ENCODE peak calls at places on chromosomes 12 and 14, in five cellular contexts. P is lower lobe of right lung, C is tibial artery, S is A549, H is ascending aorta. K is an unnamed sample. For H3K4me1, the result is how much of the 10 kb centered on the place peaks cover.

GRCh38 chr12:116196226-116196625 is 81.3 kb downstream of the MED13L start:
- DNase-seq in P (no peak), S (no peak), C (no peak), H (no peak), K (no peak)

GRCh38 chr12:49910331-49911212 is 6.9 kb upstream of the FAIM2 start:
- DNase-seq in H (no peak), C (no peak), P (peak), S (no peak), K (no peak)

GRCh38 chr14:51473808-51474207 is 177.9 kb upstream of the FRMD6 start:
- DNase-seq in H (no peak), C (no peak), S (no peak), P (no peak), K (no peak)

GRCh38 chr12:56758728-56759269 is 4.3 kb upstream of the HSD17B6 start:
- DNase-seq in H (no peak), C (no peak), S (no peak), P (no peak), K (no peak)

GRCh38 chr12:51833446-51834227 is 14.9 kb downstream of the FIGNL2 start:
- DNase-seq in S (no peak), P (no peak), C (no peak), H (no peak), K (no peak)

GRCh38 chr14:50001146-50001998 is 108.5 kb downstream of the ARF6 start:
- DNase-seq in H (peak), P (peak), C (peak), S (peak), K (peak)

GRCh38 chr14:65937079-65937803 is 524.7 kb downstream of the FUT8 start:
- DNase-seq in S (no peak), H (no peak), P (no peak), C (no peak), K (no peak)

GRCh38 chr12:72288436-72288835 is 16.3 kb downstream of the TRHDE start:
- DNase-seq in C (no peak), P (no peak), S (no peak), H (no peak), K (no peak)

GRCh38 chr12:58977476-58977875 is 57.2 kb upstream of the LRIG3 start:
- DNase-seq in H (no peak), C (no peak), P (no peak), S (no peak), K (no peak)

GRCh38 chr12:52029686-52030085 is 21.6 kb upstream of the NR4A1 start:
- DNase-seq in S (peak), P (peak), C (no peak), H (no peak), K (no peak)

GRCh38 chr14:71324767-71325272 is 417.6 kb downstream of the PCNX1 start:
- DNase-seq in P (no peak), S (no peak), H (no peak), C (no peak), K (no peak)

GRCh38 chr14:90599339-90599738 is 202.5 kb downstream of the CALM1 start:
- DNase-seq in S (no peak), P (no peak), H (no peak), C (no peak), K (no peak)

GRCh38 chr12:4273651-4274395 is at the start of gene CCND2:
- DNase-seq in H (peak), S (peak), P (peak), C (peak), K (peak)

GRCh38 chr14:81837304-81837703 is 303.7 kb upstream of the SEL1L start:
- DNase-seq in S (no peak), P (no peak), H (no peak), C (no peak), K (no peak)

GRCh38 chr14:63949696-63950095 is 96.9 kb downstream of the SYNE2 start:
- DNase-seq in S (no peak), H (no peak), P (no peak), C (no peak), K (no peak)

GRCh38 chr12:62933871-62934798 is 815 bp downstream of the PPM1H start:
- DNase-seq in P (peak), S (peak), H (no peak), C (peak), K (peak)

GRCh38 chr12:30752255-30752654 is 2.5 kb downstream of the CAPRIN2 start:
- DNase-seq in H (no peak), S (no peak), P (no peak), C (no peak), K (no peak)

GRCh38 chr12:40107098-40107802 is 1.4 kb upstream of the SLC2A13 start:
- DNase-seq in C (peak), H (peak), P (peak), S (peak), K (peak)

GRCh38 chr12:40105515-40106201 is at the start of gene SLC2A13:
- DNase-seq in H (no peak), P (peak), C (peak), S (peak), K (peak)

GRCh38 chr12:40106202-40106533 is 287 bp upstream of the SLC2A13 start:
- DNase-seq in P (no peak), C (no peak), S (no peak), H (no peak), K (no peak)

GRCh38 chr12:40106655-40107054 is 774 bp upstream of the SLC2A13 start:
- DNase-seq in C (no peak), H (no peak), P (no peak), S (no peak), K (no peak)

GRCh38 chr12:40107803-40108620 is 2.1 kb upstream of the SLC2A13 start:
- DNase-seq in H (no peak), C (no peak), P (peak), S (no peak), K (peak)
- TF ChIP-seq CTCF in H (peak), C (peak), P (no peak), S (no peak), K (no peak)

DNA sequence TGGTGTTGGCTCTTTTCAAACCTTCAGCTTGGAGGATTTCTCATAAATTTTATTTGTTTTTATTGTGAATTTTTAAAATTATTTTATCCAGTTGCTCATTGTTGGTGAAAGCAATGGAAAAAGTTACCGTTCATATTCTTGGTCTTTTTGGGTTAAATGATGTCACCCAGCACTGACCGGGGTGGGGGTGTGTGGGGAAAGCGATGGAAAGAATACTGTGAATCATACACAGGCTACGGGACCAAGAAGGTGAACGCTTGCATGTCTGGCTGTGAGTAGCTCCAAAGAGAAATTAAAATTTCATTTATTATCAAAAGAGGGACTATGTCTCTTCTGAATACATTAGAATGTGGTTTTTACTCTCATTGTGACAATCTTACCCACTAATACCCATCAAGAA is 430.1 kb downstream of the AEBP2 start:
- DNase-seq in P (no peak), H (no peak), C (no peak), S (no peak), K (no peak)
- H3K4me3 ChIP-seq in P (no peak), H (no peak), C (peak), S (no peak), K (no peak)

GRCh38 chr12:124716208-124717141 is 147.2 kb downstream of the SCARB1 start:
- DNase-seq in S (no peak), C (no peak), H (no peak), P (peak), K (no peak)
- H3K4me1 ChIP-seq in S (under half), C (under half), H (under half), P (half or more), K (under half)

DNA sequence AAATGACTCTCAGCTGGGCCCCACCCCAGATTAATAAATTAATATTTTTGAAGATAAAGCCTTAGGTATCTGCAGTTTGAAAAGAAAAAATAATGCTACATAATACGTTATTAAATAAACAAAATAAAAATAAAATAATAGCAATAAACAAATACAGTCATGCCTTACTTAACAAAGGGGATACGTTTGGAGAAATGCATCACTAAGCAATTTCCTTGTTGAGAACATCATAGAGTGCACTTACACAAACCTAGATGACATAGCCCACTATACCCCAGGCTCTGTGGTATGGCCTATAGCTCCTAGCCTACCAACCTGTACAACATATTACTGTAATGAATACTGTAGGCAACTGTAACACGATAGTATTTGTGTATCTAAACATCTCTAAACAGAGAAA is 7.1 kb upstream of the EGLN3 start:
- DNase-seq in S (no peak), P (no peak), C (no peak), H (no peak), K (no peak)
- TF ChIP-seq CTCF in S (no peak), P (no peak), C (no peak), H (no peak), K (no peak)

GRCh38 chr12:91317324-91317723 is 134.7 kb upstream of the DCN start:
- DNase-seq in H (no peak), P (no peak), C (no peak), S (no peak), K (no peak)
- H3K4me3 ChIP-seq in H (no peak), P (no peak), C (no peak), S (no peak), K (no peak)

DNA sequence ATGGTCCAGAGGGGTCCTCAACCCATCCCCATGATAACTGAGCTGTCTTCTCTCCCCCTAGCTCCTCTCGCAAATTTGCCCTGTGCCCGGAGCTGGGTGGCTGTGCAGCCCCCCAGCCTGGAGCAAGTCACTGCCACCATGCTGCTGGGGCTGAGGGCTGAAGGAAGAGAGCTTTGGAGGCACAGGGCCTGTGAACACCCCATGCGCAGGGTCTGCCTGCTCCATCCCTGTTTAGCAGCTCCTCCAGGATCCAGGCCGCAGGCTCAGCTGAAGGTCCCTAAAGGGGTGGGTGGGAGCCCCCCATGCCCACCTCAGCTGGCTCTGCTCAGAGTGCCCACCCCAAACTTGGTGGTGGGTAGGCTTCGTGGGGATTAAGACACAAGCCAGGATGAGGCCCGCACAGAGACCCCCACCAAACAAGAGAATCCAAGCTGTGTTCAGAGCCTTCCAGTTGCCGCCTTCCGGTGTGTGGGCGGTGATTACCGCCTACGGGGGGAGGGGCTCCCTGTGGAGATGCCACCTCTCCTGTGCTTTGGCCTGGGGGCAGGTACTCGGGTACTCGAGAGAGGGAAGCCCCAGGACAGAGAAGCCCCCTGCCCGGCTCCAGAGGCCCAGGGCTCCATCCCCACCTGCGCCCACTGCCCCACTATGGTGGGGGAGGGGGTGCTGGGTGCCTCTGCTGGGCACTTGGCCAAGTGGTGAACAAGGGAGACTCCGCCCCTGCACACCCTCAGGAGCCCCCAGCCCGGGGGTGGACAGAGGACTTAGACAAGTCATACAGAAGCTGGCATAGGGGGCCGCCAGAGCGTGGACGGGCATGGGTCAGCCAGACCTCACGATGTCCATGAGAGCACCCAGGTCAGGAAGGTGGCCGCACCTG is 1.4 kb upstream of the JAG2 start:
- DNase-seq in P (no peak), S (no peak), C (no peak), H (no peak), K (peak)
- H3K4me1 ChIP-seq in P (half or more), S (under half), C (under half), H (under half), K (under half)

GRCh38 chr12:39795481-39795880 is 175.9 kb upstream of the ABCD2 start:
- DNase-seq in P (no peak), C (no peak), H (no peak), S (no peak), K (no peak)

GRCh38 chr12:39804479-39805241 is 185.1 kb upstream of the ABCD2 start:
- DNase-seq in P (no peak), H (no peak), S (no peak), C (no peak), K (no peak)

GRCh38 chr12:39803151-39803550 is 183.5 kb upstream of the ABCD2 start:
- DNase-seq in H (no peak), C (no peak), S (no peak), P (no peak), K (no peak)

GRCh38 chr12:39798429-39798828 is 178.8 kb upstream of the ABCD2 start:
- DNase-seq in S (no peak), P (peak), H (no peak), C (no peak), K (no peak)

GRCh38 chr12:39798977-39799376 is 179.4 kb upstream of the ABCD2 start:
- DNase-seq in P (no peak), S (no peak), C (no peak), H (no peak), K (no peak)
- TF ChIP-seq CTCF in P (no peak), S (no peak), C (no peak), H (no peak), K (no peak)

GRCh38 chr12:131783915-131784541 is 44.2 kb upstream of the MMP17 start:
- DNase-seq in P (no peak), S (peak), H (no peak), C (no peak), K (no peak)
- H3K4me3 ChIP-seq in P (no peak), S (no peak), H (no peak), C (no peak), K (no peak)

K was measured in Caco-2.